ENCODE peak calls at places on chromosomes 13 and 19, in four cellular contexts. E is psoas muscle, V is heart left ventricle, K is heart right ventricle. I is an unnamed sample.

GRCh38 chr19:1131718-1132552 is 28.1 kb downstream of the GPX4 start:
- DNase-seq in E (peak), V (peak), K (peak), I (peak)

GRCh38 chr13:86554066-86554465 is 754.8 kb upstream of the SLITRK6 start:
- DNase-seq in V (no peak), K (no peak), E (no peak), I (no peak)

GRCh38 chr19:7562646-7563393 is 27.3 kb downstream of the PNPLA6 start:
- DNase-seq in V (no peak), K (no peak), E (no peak), I (no peak)

GRCh38 chr13:74444877-74445479 is 310.8 kb upstream of the KLF12 start:
- DNase-seq in V (no peak), K (no peak), E (no peak), I (peak)

GRCh38 chr13:48580185-48580803 is 47.4 kb upstream of the RCBTB2 start:
- DNase-seq in K (peak), V (no peak), E (peak), I (peak)

GRCh38 chr13:48411281-48412099 is 1.4 kb downstream of the LPAR6 start:
- DNase-seq in K (no peak), V (no peak), E (no peak), I (peak)

GRCh38 chr13:66265446-66265845 is 964.7 kb downstream of the PCDH9 start:
- DNase-seq in K (no peak), E (no peak), V (no peak), I (peak)

GRCh38 chr13:82458169-82458568 is 1424.1 kb downstream of the SLITRK1 start:
- DNase-seq in E (no peak), K (no peak), V (no peak), I (no peak)

GRCh38 chr19:9295411-9295849 is 14.2 kb downstream of the ZNF699 start:
- DNase-seq in E (no peak), K (no peak), V (no peak), I (no peak)

GRCh38 chr13:53821632-53822031 is 793.0 kb downstream of the OLFM4 start:
- DNase-seq in V (no peak), K (no peak), E (no peak), I (no peak)

GRCh38 chr13:71797487-71797886 is 69.5 kb downstream of the DACH1 start:
- DNase-seq in K (no peak), E (no peak), V (no peak), I (no peak)

GRCh38 chr13:110354715-110355473 is 47.8 kb downstream of the COL4A2 start:
- DNase-seq in E (no peak), K (no peak), V (no peak), I (no peak)

GRCh38 chr19:52992109-52993004 is 21.4 kb upstream of the ERVV-1 start:
- DNase-seq in E (no peak), K (peak), V (peak), I (peak)
- H3K4me3 ChIP-seq in E (peak), K (peak), V (peak), I (peak)

GRCh38 chr19:40797166-40797962 is 1.6 kb upstream of the EGLN2 start:
- DNase-seq in V (no peak), K (no peak), E (no peak), I (no peak)
- H3K4me3 ChIP-seq in V (no peak), K (peak), E (no peak), I (no peak)

GRCh38 chr19:11359421-11359820 is 4.2 kb downstream of the PLPPR2 start:
- DNase-seq in E (no peak), K (no peak), V (no peak), I (no peak)

GRCh38 chr19:11355160-11356073 is at the start of gene PLPPR2:
- DNase-seq in K (peak), V (peak), E (peak), I (peak)

GRCh38 chr19:11356676-11357550 is 1.7 kb downstream of the PLPPR2 start:
- DNase-seq in K (no peak), E (no peak), V (no peak), I (no peak)

GRCh38 chr19:11361037-11361770 is 6.0 kb downstream of the PLPPR2 start:
- DNase-seq in E (peak), V (peak), K (no peak), I (no peak)

DNA sequence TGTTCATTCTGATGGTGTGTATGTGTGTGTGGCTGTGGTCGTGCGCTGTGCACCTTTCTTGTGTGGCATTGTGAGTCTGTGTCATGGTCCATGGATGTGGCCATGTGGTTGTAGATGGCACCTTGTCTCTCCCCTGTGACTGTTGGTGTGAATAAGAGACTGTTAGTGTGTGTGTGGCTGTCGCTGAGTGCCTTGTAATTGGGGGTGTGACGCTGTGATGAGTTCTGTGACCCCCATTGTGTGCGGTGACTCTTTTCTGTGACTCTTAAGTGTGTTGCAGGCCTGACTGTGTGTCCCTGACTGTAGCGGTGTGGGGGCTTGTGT is 804 bp downstream of the PLPPR2 start:
- DNase-seq in E (no peak), V (no peak), K (no peak), I (no peak)
- H3K4me3 ChIP-seq in E (peak), V (peak), K (peak), I (peak)

GRCh38 chr19:2269244-2270156 is 12.5 kb downstream of the PEAK3 start:
- DNase-seq in E (peak), K (peak), V (peak), I (peak)

GRCh38 chr19:2266183-2266993 is 10.2 kb upstream of the JSRP1 start:
- DNase-seq in V (peak), K (peak), E (peak), I (peak)

GRCh38 chr19:2268861-2269243 is 12.6 kb upstream of the JSRP1 start:
- DNase-seq in V (no peak), K (no peak), E (no peak), I (no peak)

GRCh38 chr19:2270157-2270571 is 11.8 kb downstream of the PEAK3 start:
- DNase-seq in V (peak), K (peak), E (peak), I (no peak)

GRCh38 chr19:2268480-2268830 is 12.2 kb upstream of the JSRP1 start:
- DNase-seq in V (no peak), K (no peak), E (no peak), I (no peak)
- H3K4me3 ChIP-seq in V (peak), K (peak), E (peak), I (no peak)

I was measured in choroid plexus epithelial cell.